ENCODE peak calls at places on chromosome 5, in six cellular contexts. M is left lung; H is central memory CD8-positive, alpha-beta T cell; C is aorta; O is RWPE2; T is stimulated activated effector memory CD8-positive, alpha-beta T cell treated with anti-CD3 and anti-CD28 coated beads, Interleukin-12 subunit alpha, Interleukin-12 subunit beta, amount 100 ng/mL, for 72 hours. Z is an unnamed sample.

GRCh38 chr5:126395198-126395597 is 28.0 kb upstream of the GRAMD2B start:
- ATAC-seq in H (no peak), T (no peak), M (peak; percentile 21), C (no peak), O (peak; percentile 54), Z (no peak)

GRCh38 chr5:52956014-52956413 is 33.1 kb upstream of the ITGA2 start:
- ATAC-seq in C (no peak), O (no peak), T (no peak), M (no peak), H (no peak), Z (no peak)

GRCh38 chr5:173315495-173316352 is 12.5 kb downstream of the STC2 start:
- ATAC-seq in O (peak; percentile 65), T (no peak), H (no peak), C (peak; percentile 28), M (peak; percentile 44), Z (no peak)

GRCh38 chr5:140734354-140734753 is 34.1 kb downstream of the ZMAT2 start:
- ATAC-seq in C (no peak), M (no peak), T (no peak), H (no peak), O (no peak), Z (no peak)

GRCh38 chr5:156951354-156951753 is 11.7 kb downstream of the TIMD4 start:
- ATAC-seq in T (peak; percentile 44), M (no peak), O (no peak), H (no peak), C (no peak), Z (no peak)

GRCh38 chr5:170380361-170380951 is 8.7 kb downstream of the KCNMB1 start:
- ATAC-seq in T (no peak), H (no peak), M (no peak), O (peak; percentile 42), C (no peak), Z (no peak)

GRCh38 chr5:64869419-64869818 is 100.7 kb downstream of the CWC27 start:
- ATAC-seq in O (peak; percentile 79), M (peak; percentile 39), T (peak; percentile 70), H (no peak), C (peak; percentile 33), Z (no peak)

GRCh38 chr5:74206571-74207550 is 433.7 kb downstream of the ENC1 start:
- ATAC-seq in O (peak; percentile 86), C (peak; percentile 70), H (no peak), T (no peak), M (peak; percentile 89), Z (no peak)

GRCh38 chr5:59874675-59875074 is 18.9 kb downstream of the PDE4D start:
- ATAC-seq in C (no peak), O (no peak), T (no peak), H (no peak), M (no peak), Z (no peak)

GRCh38 chr5:81989204-81989603 is 17.4 kb downstream of the ATG10 start:
- ATAC-seq in O (no peak), M (no peak), T (no peak), C (no peak), H (no peak), Z (no peak)

GRCh38 chr5:36403601-36404311 is 102.1 kb upstream of the RANBP3L start:
- ATAC-seq in O (no peak), H (no peak), T (no peak), C (peak; percentile 77), M (peak; percentile 53), Z (no peak)

GRCh38 chr5:142870552-142870951 is 100.4 kb downstream of the ARHGAP26 start:
- ATAC-seq in T (no peak), H (no peak), O (no peak), M (no peak), C (no peak), Z (no peak)

GRCh38 chr5:76542887-76543690 is 80.1 kb downstream of the F2RL2 start:
- ATAC-seq in O (no peak), H (peak; percentile 68), T (peak; percentile 73), C (peak; percentile 25), M (peak; percentile 30), Z (no peak)

GRCh38 chr5:180370861-180371641 is 17.9 kb upstream of the GFPT2 start:
- ATAC-seq in M (peak; percentile 51), O (no peak), C (peak; percentile 30), T (no peak), H (no peak), Z (no peak)

GRCh38 chr5:72956324-72957140 is 691 bp downstream of the FCHO2 start:
- ATAC-seq in O (peak; percentile 24), C (peak; percentile 68), T (peak; percentile 70), M (peak; percentile 31), H (peak; percentile 50), Z (no peak)

GRCh38 chr5:171483453-171484177 is 64.2 kb downstream of the FGF18 start:
- ATAC-seq in M (peak; percentile 70), H (no peak), C (peak; percentile 91), O (no peak), T (no peak), Z (no peak)

Z was measured in stimulated activated memory B cell treated with anti-CD40 and anti-IgM and Interleukin-4, amounts not matched to agents 10 μg/mL and 1 μg/mL and 100 μg/mL, for 72 hours.